ENCODE peak calls at places on chromosomes 3 and 15, in seven cellular contexts. Z is Calu3; V is foreskin fibroblast; O is GM06990; R is activated CD4-positive, alpha-beta T cell treated with anti-CD3 and anti-CD28 coated beads, Interleukin-2, amount 50 U/mL, for 24 hours; G is lower lobe of right lung; X is IMR-90. D is an unnamed sample.

GRCh38 chr3:189685854-189686253 is 54.7 kb downstream of the TP63 start:
- DNase-seq in Z (no peak), V (peak), O (no peak), R (no peak), G (no peak), X (peak), D (no peak)

GRCh38 chr3:139198186-139198585 is 145.6 kb upstream of the MRPS22 start:
- DNase-seq in Z (no peak), V (no peak), O (no peak), R (no peak), G (no peak), X (no peak), D (no peak)

GRCh38 chr3:134704556-134704955 is 53.7 kb upstream of the KY start:
- DNase-seq in Z (no peak), V (no peak), O (no peak), R (no peak), G (no peak), X (no peak), D (no peak)

GRCh38 chr3:122245513-122246174 is 62.2 kb downstream of the CASR start:
- DNase-seq in Z (peak), V (peak), O (no peak), R (no peak), G (no peak), X (peak), D (no peak)

GRCh38 chr3:136122006-136122405 is 74.1 kb downstream of the MSL2 start:
- DNase-seq in Z (no peak), V (no peak), O (no peak), R (no peak), G (no peak), X (peak), D (no peak)

GRCh38 chr3:111070772-111071256 is 802 bp upstream of the NECTIN3 start:
- DNase-seq in Z (no peak), V (no peak), O (peak), R (peak), G (no peak), X (no peak), D (no peak)

GRCh38 chr3:13549513-13550256 is 760 bp downstream of the FBLN2 start:
- DNase-seq in Z (no peak), V (no peak), O (no peak), R (no peak), G (no peak), X (no peak), D (no peak)

GRCh38 chr3:151852074-151852811 is 21.2 kb upstream of the SUCNR1 start:
- DNase-seq in Z (no peak), V (no peak), O (no peak), R (no peak), G (no peak), X (no peak), D (no peak)

GRCh38 chr15:47718474-47719440 is 1.5 kb downstream of the SEMA6D start:
- DNase-seq in Z (no peak), V (peak), O (no peak), R (no peak), G (no peak), X (peak), D (no peak)

GRCh38 chr15:64246364-64247189 is 83.8 kb upstream of the PPIB start:
- DNase-seq in Z (peak), V (peak), O (peak), R (no peak), G (no peak), X (peak), D (no peak)

GRCh38 chr3:7249493-7250076 is 388.7 kb downstream of the GRM7 start:
- DNase-seq in Z (no peak), V (no peak), O (no peak), R (no peak), G (no peak), X (no peak), D (no peak)

GRCh38 chr15:89781891-89782618 is 5.9 kb downstream of the MESP2 start:
- DNase-seq in Z (peak), V (peak), O (no peak), R (no peak), G (no peak), X (peak), D (no peak)

GRCh38 chr15:77457619-77458265 is 37.1 kb downstream of the HMG20A start:
- DNase-seq in Z (no peak), V (peak), O (no peak), R (no peak), G (no peak), X (peak), D (no peak)

GRCh38 chr3:58651268-58651667 is 15.3 kb downstream of the FAM3D start:
- DNase-seq in Z (no peak), V (peak), O (no peak), R (no peak), G (no peak), X (peak), D (no peak)

GRCh38 chr3:142914286-142914811 is 25.5 kb upstream of the PCOLCE2 start:
- DNase-seq in Z (no peak), V (no peak), O (no peak), R (no peak), G (no peak), X (no peak), D (no peak)

GRCh38 chr3:180631317-180631716 is 29.4 kb downstream of the TTC14 start:
- DNase-seq in Z (no peak), V (no peak), O (no peak), R (no peak), G (no peak), X (no peak), D (no peak)

GRCh38 chr3:127929818-127930217 is 14.8 kb downstream of the KBTBD12 start:
- DNase-seq in Z (no peak), V (no peak), O (no peak), R (no peak), G (no peak), X (no peak), D (no peak)

GRCh38 chr15:91407237-91407889 is 307.3 kb downstream of the SV2B start:
- DNase-seq in Z (peak), V (no peak), O (no peak), R (no peak), G (no peak), X (peak), D (no peak)

GRCh38 chr3:117526485-117527079 is 817.0 kb downstream of the TUSC7 start:
- DNase-seq in Z (peak), V (peak), O (no peak), R (no peak), G (no peak), X (peak), D (no peak)

GRCh38 chr15:40511093-40511471 is 40.3 kb downstream of the CHST14 start:
- DNase-seq in Z (no peak), V (no peak), O (peak), R (no peak), G (no peak), X (no peak), D (no peak)

GRCh38 chr15:50907866-50908208 is 646 bp upstream of the AP4E1 start:
- DNase-seq in Z (peak), V (peak), O (no peak), R (no peak), G (no peak), X (peak), D (peak)

GRCh38 chr3:21017115-21017852 is 733.7 kb downstream of the ZNF385D start:
- DNase-seq in Z (no peak), V (no peak), O (no peak), R (no peak), G (no peak), X (no peak), D (no peak)

GRCh38 chr15:50906954-50907865 is 1.3 kb upstream of the AP4E1 start:
- DNase-seq in Z (peak), V (peak), O (peak), R (peak), G (no peak), X (peak), D (peak)

GRCh38 chr3:159950156-159950898 is 38.3 kb upstream of the IL12A start:
- DNase-seq in Z (no peak), V (no peak), O (no peak), R (no peak), G (no peak), X (no peak), D (no peak)

GRCh38 chr15:56817266-56817665 is 84.0 kb upstream of the ZNF280D start:
- DNase-seq in Z (no peak), V (peak), O (no peak), R (no peak), G (no peak), X (peak), D (no peak)

GRCh38 chr3:129611812-129612349 is 5.4 kb upstream of the PLXND1 start:
- DNase-seq in Z (peak), V (peak), O (no peak), R (no peak), G (peak), X (peak), D (no peak)

GRCh38 chr3:18443670-18444596 is 18.8 kb upstream of the SATB1 start:
- DNase-seq in Z (peak), V (peak), O (peak), R (peak), G (peak), X (no peak), D (no peak)

GRCh38 chr15:92914768-92915221 is 14.7 kb downstream of the CHD2 start:
- DNase-seq in Z (no peak), V (no peak), O (no peak), R (no peak), G (no peak), X (no peak), D (no peak)

GRCh38 chr3:17133637-17134545 is 249.1 kb downstream of the PLCL2 start:
- DNase-seq in Z (no peak), V (no peak), O (no peak), R (no peak), G (no peak), X (no peak), D (no peak)

GRCh38 chr3:8769088-8769822 is at the start of gene OXTR:
- DNase-seq in Z (peak), V (peak), O (peak), R (peak), G (peak), X (peak), D (no peak)

GRCh38 chr15:68517285-68517711 is 61.5 kb upstream of the CORO2B start:
- DNase-seq in Z (no peak), V (no peak), O (no peak), R (no peak), G (no peak), X (no peak), D (no peak)

GRCh38 chr15:89885611-89886010 is 8.2 kb downstream of the AP3S2 start:
- DNase-seq in Z (no peak), V (no peak), O (no peak), R (no peak), G (no peak), X (no peak), D (no peak)

GRCh38 chr15:87851497-87851896 is 405.0 kb downstream of the NTRK3 start:
- DNase-seq in Z (no peak), V (no peak), O (no peak), R (no peak), G (no peak), X (no peak), D (no peak)

GRCh38 chr3:123766195-123767019 is 117.7 kb downstream of the MYLK start:
- DNase-seq in Z (no peak), V (no peak), O (no peak), R (no peak), G (no peak), X (no peak), D (no peak)

GRCh38 chr3:39208463-39209055 is 16.2 kb upstream of the XIRP1 start:
- DNase-seq in Z (peak), V (peak), O (no peak), R (no peak), G (peak), X (peak), D (no peak)

GRCh38 chr15:64460737-64461576 is 579 bp downstream of the ZNF609 start:
- DNase-seq in Z (peak), V (peak), O (peak), R (peak), G (no peak), X (peak), D (no peak)

GRCh38 chr15:72838311-72838731 is 54.8 kb upstream of the ADPGK start:
- DNase-seq in Z (no peak), V (no peak), O (no peak), R (no peak), G (no peak), X (peak), D (no peak)

GRCh38 chr15:65460948-65461347 is 38.2 kb upstream of the IGDCC4 start:
- DNase-seq in Z (no peak), V (peak), O (no peak), R (no peak), G (no peak), X (peak), D (no peak)

D was measured in activated CD4-positive, CD25-positive, alpha-beta regulatory T cell treated with anti-CD3 and anti-CD28 coated beads, Interleukin-2, amount 50 U/mL, for 16 hours.